ENCODE peak calls at places on chromosomes 3 and 15, in four cellular contexts. One of them, this sample, is unnamed.

GRCh38 chr3:4889896-4890295 is 89.3 kb upstream of the BHLHE40 start:
- DNase-seq in Right ventricle myocardium superior: no peak
- DNase-seq in Kasumi-1: no peak
- DNase-seq in stimulated activated CD4-positive, alpha-beta T cell treated with anti-CD3 and anti-CD28 coated beads, TNF-alpha, amount 100 ng/mL, for 24 hours: no peak
- DNase-seq in this sample: no peak

GRCh38 chr3:161455962-161456361 is 40.6 kb upstream of the OTOL1 start:
- DNase-seq in Right ventricle myocardium superior: no peak
- DNase-seq in Kasumi-1: no peak
- DNase-seq in stimulated activated CD4-positive, alpha-beta T cell treated with anti-CD3 and anti-CD28 coated beads, TNF-alpha, amount 100 ng/mL, for 24 hours: no peak
- DNase-seq in this sample: no peak

GRCh38 chr3:67617518-67617917 is 36.9 kb downstream of the SUCLG2 start:
- DNase-seq in Right ventricle myocardium superior: no peak
- DNase-seq in Kasumi-1: no peak
- DNase-seq in stimulated activated CD4-positive, alpha-beta T cell treated with anti-CD3 and anti-CD28 coated beads, TNF-alpha, amount 100 ng/mL, for 24 hours: no peak
- DNase-seq in this sample: no peak

GRCh38 chr3:75180945-75181298 is 483.2 kb upstream of the FRG2C start:
- DNase-seq in Right ventricle myocardium superior: no peak
- DNase-seq in Kasumi-1: no peak
- DNase-seq in stimulated activated CD4-positive, alpha-beta T cell treated with anti-CD3 and anti-CD28 coated beads, TNF-alpha, amount 100 ng/mL, for 24 hours: no peak
- DNase-seq in this sample: no peak

GRCh38 chr3:156812521-156813335 is 13.4 kb upstream of the LEKR1 start:
- DNase-seq in Kasumi-1: no peak
- DNase-seq in Right ventricle myocardium superior: no peak
- DNase-seq in stimulated activated CD4-positive, alpha-beta T cell treated with anti-CD3 and anti-CD28 coated beads, TNF-alpha, amount 100 ng/mL, for 24 hours: no peak
- DNase-seq in this sample: no peak

GRCh38 chr15:77993374-77993911 is 84.1 kb downstream of the TBC1D2B start:
- DNase-seq in Right ventricle myocardium superior: peak
- DNase-seq in stimulated activated CD4-positive, alpha-beta T cell treated with anti-CD3 and anti-CD28 coated beads, TNF-alpha, amount 100 ng/mL, for 24 hours: no peak
- DNase-seq in Kasumi-1: no peak
- DNase-seq in this sample: no peak

GRCh38 chr3:59043391-59043790 is 6.4 kb downstream of the CFAP20DC start:
- DNase-seq in stimulated activated CD4-positive, alpha-beta T cell treated with anti-CD3 and anti-CD28 coated beads, TNF-alpha, amount 100 ng/mL, for 24 hours: no peak
- DNase-seq in Right ventricle myocardium superior: no peak
- DNase-seq in Kasumi-1: no peak
- DNase-seq in this sample: no peak

GRCh38 chr15:100602822-100603393 is 519 bp downstream of the ASB7 start:
- DNase-seq in stimulated activated CD4-positive, alpha-beta T cell treated with anti-CD3 and anti-CD28 coated beads, TNF-alpha, amount 100 ng/mL, for 24 hours: peak
- DNase-seq in Kasumi-1: peak
- DNase-seq in Right ventricle myocardium superior: no peak
- DNase-seq in this sample: peak

GRCh38 chr15:62935300-62936081 is 107.1 kb upstream of the TPM1 start:
- DNase-seq in Right ventricle myocardium superior: no peak
- DNase-seq in Kasumi-1: no peak
- DNase-seq in stimulated activated CD4-positive, alpha-beta T cell treated with anti-CD3 and anti-CD28 coated beads, TNF-alpha, amount 100 ng/mL, for 24 hours: no peak
- DNase-seq in this sample: no peak

GRCh38 chr3:14183015-14183577 is 4.5 kb downstream of the LSM3 start:
- DNase-seq in Kasumi-1: no peak
- DNase-seq in stimulated activated CD4-positive, alpha-beta T cell treated with anti-CD3 and anti-CD28 coated beads, TNF-alpha, amount 100 ng/mL, for 24 hours: no peak
- DNase-seq in Right ventricle myocardium superior: no peak
- DNase-seq in this sample: no peak

GRCh38 chr3:167318996-167319615 is 61.0 kb downstream of the ZBBX start:
- DNase-seq in Kasumi-1: peak
- DNase-seq in stimulated activated CD4-positive, alpha-beta T cell treated with anti-CD3 and anti-CD28 coated beads, TNF-alpha, amount 100 ng/mL, for 24 hours: no peak
- DNase-seq in Right ventricle myocardium superior: no peak
- DNase-seq in this sample: no peak

GRCh38 chr3:151086484-151087456 is 1.3 kb downstream of the MED12L start:
- DNase-seq in stimulated activated CD4-positive, alpha-beta T cell treated with anti-CD3 and anti-CD28 coated beads, TNF-alpha, amount 100 ng/mL, for 24 hours: peak
- DNase-seq in Right ventricle myocardium superior: peak
- DNase-seq in Kasumi-1: peak
- DNase-seq in this sample: peak

GRCh38 chr3:170033489-170033888 is 4.3 kb upstream of the GPR160 start:
- DNase-seq in Right ventricle myocardium superior: no peak
- DNase-seq in Kasumi-1: peak
- DNase-seq in stimulated activated CD4-positive, alpha-beta T cell treated with anti-CD3 and anti-CD28 coated beads, TNF-alpha, amount 100 ng/mL, for 24 hours: peak
- DNase-seq in this sample: no peak

This sample was measured in spleen.